ENCODE peak calls at places on chromosomes 5 and 9, in four cellular contexts. K is CD8-positive, alpha-beta T cell; E is activated B cell treated with CpG ODN at 0.5 μM for 24 hours; M is endothelial cell. I is an unnamed sample.

GRCh38 chr5:120465281-120465961 is 1.3 kb downstream of the PRR16 start:
- DNase-seq in E (peak), K (no peak), M (peak), I (no peak)

GRCh38 chr9:5446451-5447236 is 3.7 kb upstream of the CD274 start:
- DNase-seq in K (no peak), M (no peak), E (no peak), I (no peak)

GRCh38 chr5:179336126-179336870 is 9.0 kb downstream of the ADAMTS2 start:
- DNase-seq in M (no peak), E (no peak), K (no peak), I (no peak)

GRCh38 chr5:151075698-151076331 is 5.0 kb downstream of the TNIP1 start:
- DNase-seq in E (no peak), K (no peak), M (no peak), I (no peak)

GRCh38 chr5:178651046-178651810 is 24.4 kb upstream of the CLK4 start:
- DNase-seq in K (no peak), M (no peak), E (no peak), I (no peak)

GRCh38 chr9:27053369-27054057 is 48.0 kb upstream of the LRRC19 start:
- DNase-seq in M (peak), K (no peak), E (no peak), I (no peak)

GRCh38 chr9:2966846-2967372 is 123.0 kb upstream of the PUM3 start:
- DNase-seq in M (no peak), E (no peak), K (no peak), I (no peak)

GRCh38 chr5:178637356-178638069 is 10.7 kb upstream of the CLK4 start:
- DNase-seq in K (no peak), E (no peak), M (no peak), I (no peak)

GRCh38 chr9:7117676-7118561 is 360.1 kb downstream of the KDM4C start:
- DNase-seq in K (no peak), E (no peak), M (no peak), I (no peak)

GRCh38 chr5:177147239-177147638 is 13.7 kb downstream of the NSD1 start:
- DNase-seq in E (no peak), K (no peak), M (no peak), I (no peak)

GRCh38 chr5:132456553-132457361 is 33.8 kb downstream of the IRF1 start:
- DNase-seq in M (no peak), K (peak), E (peak), I (peak)

GRCh38 chr5:14920121-14920520 is 48.5 kb upstream of the ANKH start:
- DNase-seq in K (no peak), M (no peak), E (no peak), I (no peak)

GRCh38 chr5:83531661-83532060 is 60.1 kb downstream of the VCAN start:
- DNase-seq in K (no peak), E (no peak), M (no peak), I (no peak)

GRCh38 chr9:79371948-79372555 is 199.7 kb upstream of the TLE4 start:
- DNase-seq in M (no peak), K (no peak), E (no peak), I (no peak)

GRCh38 chr5:98500811-98501210 is 272.7 kb upstream of the RGMB start:
- DNase-seq in M (no peak), E (no peak), K (no peak), I (no peak)

GRCh38 chr9:126397056-126397455 is 70.4 kb downstream of the MVB12B start:
- DNase-seq in M (no peak), E (peak), K (peak), I (peak)